ENCODE peak calls at places on chromosome 1, in six cellular contexts. One of them, this sample, is unnamed.

GRCh38 chr1:151720974-151721787 is at the start of gene RIIAD1:
- DNase-seq in breast epithelium: no peak
- DNase-seq in HL-60: no peak
- DNase-seq in keratinocyte: no peak
- DNase-seq in fibroblast of lung: no peak
- DNase-seq in fibroblast of mammary gland: peak; percentile 7
- DNase-seq in this sample: peak; percentile 25

GRCh38 chr1:21666572-21667320 is 2.4 kb downstream of the RAP1GAP start:
- DNase-seq in breast epithelium: peak; percentile 47
- DNase-seq in HL-60: no peak
- DNase-seq in keratinocyte: no peak
- DNase-seq in fibroblast of lung: no peak
- DNase-seq in fibroblast of mammary gland: peak; percentile 18
- DNase-seq in this sample: no peak

GRCh38 chr1:247407180-247407616 is 8.8 kb upstream of the NLRP3 start:
- DNase-seq in breast epithelium: no peak
- DNase-seq in HL-60: peak; percentile 81
- DNase-seq in keratinocyte: no peak
- DNase-seq in fibroblast of lung: no peak
- DNase-seq in fibroblast of mammary gland: no peak
- DNase-seq in this sample: no peak

GRCh38 chr1:96559707-96560588 is 161.6 kb upstream of the PTBP2 start:
- DNase-seq in breast epithelium: no peak
- DNase-seq in HL-60: peak; percentile 92
- DNase-seq in keratinocyte: peak; percentile 90
- DNase-seq in fibroblast of lung: peak; percentile 98
- DNase-seq in fibroblast of mammary gland: peak; percentile 100
- DNase-seq in this sample: peak; percentile 98

GRCh38 chr1:60978421-60979357 is 103.7 kb upstream of the NFIA start:
- DNase-seq in breast epithelium: no peak
- DNase-seq in HL-60: no peak
- DNase-seq in keratinocyte: no peak
- DNase-seq in fibroblast of lung: peak; percentile 67
- DNase-seq in fibroblast of mammary gland: peak; percentile 62
- DNase-seq in this sample: peak; percentile 71

GRCh38 chr1:220689696-220690095 is 467 bp upstream of the C1orf115 start:
- DNase-seq in breast epithelium: no peak
- DNase-seq in HL-60: no peak
- DNase-seq in keratinocyte: no peak
- DNase-seq in fibroblast of lung: no peak
- DNase-seq in fibroblast of mammary gland: no peak
- DNase-seq in this sample: no peak

GRCh38 chr1:117051224-117052064 is 8.7 kb upstream of the TTF2 start:
- DNase-seq in breast epithelium: peak; percentile 52
- DNase-seq in HL-60: no peak
- DNase-seq in keratinocyte: no peak
- DNase-seq in fibroblast of lung: no peak
- DNase-seq in fibroblast of mammary gland: peak; percentile 14
- DNase-seq in this sample: no peak

GRCh38 chr1:160432371-160432786 is 32.0 kb downstream of the VANGL2 start:
- DNase-seq in breast epithelium: no peak
- DNase-seq in HL-60: no peak
- DNase-seq in keratinocyte: no peak
- DNase-seq in fibroblast of lung: no peak
- DNase-seq in fibroblast of mammary gland: no peak
- DNase-seq in this sample: no peak

GRCh38 chr1:77541162-77541545 is 141.3 kb downstream of the ZZZ3 start:
- DNase-seq in breast epithelium: no peak
- DNase-seq in HL-60: no peak
- DNase-seq in keratinocyte: no peak
- DNase-seq in fibroblast of lung: no peak
- DNase-seq in fibroblast of mammary gland: no peak
- DNase-seq in this sample: no peak

GRCh38 chr1:7549693-7550161 is 221.4 kb upstream of the VAMP3 start:
- DNase-seq in breast epithelium: no peak
- DNase-seq in HL-60: no peak
- DNase-seq in keratinocyte: no peak
- DNase-seq in fibroblast of lung: no peak
- DNase-seq in fibroblast of mammary gland: no peak
- DNase-seq in this sample: peak; percentile 17

GRCh38 chr1:220067246-220068204 is 21.2 kb upstream of the EPRS1 start:
- DNase-seq in breast epithelium: no peak
- DNase-seq in HL-60: no peak
- DNase-seq in keratinocyte: peak; percentile 48
- DNase-seq in fibroblast of lung: peak; percentile 8
- DNase-seq in fibroblast of mammary gland: peak; percentile 49
- DNase-seq in this sample: peak; percentile 31

GRCh38 chr1:50774759-50775351 is 185.2 kb downstream of the FAF1 start:
- DNase-seq in breast epithelium: no peak
- DNase-seq in HL-60: peak; percentile 8
- DNase-seq in keratinocyte: peak; percentile 2
- DNase-seq in fibroblast of lung: peak; percentile 77
- DNase-seq in fibroblast of mammary gland: peak; percentile 77
- DNase-seq in this sample: peak; percentile 85

GRCh38 chr1:91803847-91804545 is 82.0 kb downstream of the TGFBR3 start:
- DNase-seq in breast epithelium: no peak
- DNase-seq in HL-60: no peak
- DNase-seq in keratinocyte: no peak
- DNase-seq in fibroblast of lung: no peak
- DNase-seq in fibroblast of mammary gland: peak; percentile 58
- DNase-seq in this sample: no peak

GRCh38 chr1:175033931-175034330 is 10.7 kb upstream of the MRPS14 start:
- DNase-seq in breast epithelium: no peak
- DNase-seq in HL-60: no peak
- DNase-seq in keratinocyte: no peak
- DNase-seq in fibroblast of lung: no peak
- DNase-seq in fibroblast of mammary gland: no peak
- DNase-seq in this sample: no peak

GRCh38 chr1:110430901-110431300 is 20.0 kb upstream of the PROK1 start:
- DNase-seq in breast epithelium: no peak
- DNase-seq in HL-60: no peak
- DNase-seq in keratinocyte: no peak
- DNase-seq in fibroblast of lung: no peak
- DNase-seq in fibroblast of mammary gland: no peak
- DNase-seq in this sample: no peak

GRCh38 chr1:110434946-110435345 is 16.0 kb upstream of the PROK1 start:
- DNase-seq in breast epithelium: no peak
- DNase-seq in HL-60: no peak
- DNase-seq in keratinocyte: no peak
- DNase-seq in fibroblast of lung: no peak
- DNase-seq in fibroblast of mammary gland: no peak
- DNase-seq in this sample: no peak

GRCh38 chr1:110436635-110437034 is 14.3 kb upstream of the PROK1 start:
- DNase-seq in breast epithelium: no peak
- DNase-seq in HL-60: no peak
- DNase-seq in keratinocyte: no peak
- DNase-seq in fibroblast of lung: no peak
- DNase-seq in fibroblast of mammary gland: no peak
- DNase-seq in this sample: no peak

GRCh38 chr1:110433213-110433612 is 17.7 kb upstream of the PROK1 start:
- DNase-seq in breast epithelium: no peak
- DNase-seq in HL-60: no peak
- DNase-seq in keratinocyte: no peak
- DNase-seq in fibroblast of lung: no peak
- DNase-seq in fibroblast of mammary gland: no peak
- DNase-seq in this sample: no peak

GRCh38 chr1:110433803-110434202 is 17.1 kb upstream of the PROK1 start:
- DNase-seq in breast epithelium: no peak
- DNase-seq in HL-60: peak; percentile 77
- DNase-seq in keratinocyte: no peak
- DNase-seq in fibroblast of lung: peak; percentile 17
- DNase-seq in fibroblast of mammary gland: peak; percentile 29
- DNase-seq in this sample: peak; percentile 78
- TF ChIP-seq CTCF in breast epithelium: no peak
- TF ChIP-seq CTCF in HL-60: peak; percentile 40
- TF ChIP-seq CTCF in keratinocyte: peak; percentile 49
- TF ChIP-seq CTCF in fibroblast of lung: no peak
- TF ChIP-seq CTCF in fibroblast of mammary gland: no peak
- TF ChIP-seq CTCF in this sample: peak; percentile 47

DNA sequence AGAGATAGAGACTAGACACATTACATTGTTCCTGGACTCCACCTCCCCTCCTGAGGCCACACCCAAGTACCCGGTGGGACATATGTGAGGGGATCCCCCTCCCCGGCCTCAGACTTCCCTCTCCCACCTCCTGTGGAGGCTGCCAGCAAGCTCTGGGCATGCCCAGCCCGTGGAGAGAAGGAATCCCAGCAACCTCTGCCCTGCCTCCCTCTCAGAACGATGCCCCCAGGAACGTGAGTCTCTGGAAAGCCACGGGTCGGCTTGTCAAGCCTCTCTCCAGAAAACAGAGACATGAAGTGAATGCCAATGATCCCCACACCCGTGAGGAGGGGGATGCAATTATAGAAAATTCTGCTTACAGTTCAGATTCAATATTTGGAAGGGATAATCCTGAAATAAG is 9.3 kb upstream of the GUCA2B start:
- DNase-seq in breast epithelium: no peak
- DNase-seq in HL-60: no peak
- DNase-seq in keratinocyte: no peak
- DNase-seq in fibroblast of lung: no peak
- DNase-seq in fibroblast of mammary gland: no peak
- DNase-seq in this sample: no peak
- H3K4me3 ChIP-seq in breast epithelium: no peak overlapping the region
- H3K4me3 ChIP-seq in HL-60: no peak overlapping the region
- H3K4me3 ChIP-seq in keratinocyte: no peak overlapping the region
- H3K4me3 ChIP-seq in fibroblast of lung: no peak overlapping the region
- H3K4me3 ChIP-seq in fibroblast of mammary gland: no peak overlapping the region
- H3K4me3 ChIP-seq in this sample: no peak overlapping the region

GRCh38 chr1:53763461-53763860 is 24.5 kb upstream of the GLIS1 start:
- DNase-seq in breast epithelium: no peak
- DNase-seq in HL-60: no peak
- DNase-seq in keratinocyte: no peak
- DNase-seq in fibroblast of lung: no peak
- DNase-seq in fibroblast of mammary gland: no peak
- DNase-seq in this sample: no peak
- TF ChIP-seq CTCF in breast epithelium: no peak
- TF ChIP-seq CTCF in HL-60: no peak
- TF ChIP-seq CTCF in keratinocyte: no peak
- TF ChIP-seq CTCF in fibroblast of lung: no peak
- TF ChIP-seq CTCF in fibroblast of mammary gland: no peak
- TF ChIP-seq CTCF in this sample: peak; percentile 33

DNA sequence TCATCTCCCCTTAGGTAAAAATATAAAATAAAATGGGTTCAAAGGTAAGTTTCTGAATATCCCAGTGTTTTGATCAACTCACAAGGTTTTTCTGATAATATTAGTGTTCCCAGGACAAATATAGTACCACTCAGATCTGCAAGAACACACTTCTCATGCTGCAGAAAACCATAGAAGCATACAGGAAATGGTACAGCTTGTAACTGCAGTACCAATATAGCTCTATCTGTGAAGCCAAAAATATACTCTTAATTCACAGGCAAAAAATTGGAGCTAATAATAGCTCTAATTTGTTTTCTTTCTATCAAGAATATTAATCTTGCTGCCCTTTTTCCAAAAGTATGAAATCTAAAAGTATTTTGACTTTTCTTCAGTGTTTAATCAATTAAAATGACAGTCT is 13.2 kb downstream of the VPS45 start:
- DNase-seq in breast epithelium: no peak
- DNase-seq in HL-60: no peak
- DNase-seq in keratinocyte: no peak
- DNase-seq in fibroblast of lung: no peak
- DNase-seq in fibroblast of mammary gland: no peak
- DNase-seq in this sample: no peak
- H3K4me3 ChIP-seq in breast epithelium: no peak overlapping the region
- H3K4me3 ChIP-seq in HL-60: no peak overlapping the region
- H3K4me3 ChIP-seq in keratinocyte: no peak overlapping the region
- H3K4me3 ChIP-seq in fibroblast of lung: no peak overlapping the region
- H3K4me3 ChIP-seq in fibroblast of mammary gland: no peak overlapping the region
- H3K4me3 ChIP-seq in this sample: no peak overlapping the region

GRCh38 chr1:29383972-29384371 is 147.7 kb downstream of the PTPRU start:
- DNase-seq in breast epithelium: no peak
- DNase-seq in HL-60: no peak
- DNase-seq in keratinocyte: no peak
- DNase-seq in fibroblast of lung: peak; percentile 52
- DNase-seq in fibroblast of mammary gland: peak; percentile 81
- DNase-seq in this sample: peak; percentile 33

GRCh38 chr1:29382851-29383588 is 146.7 kb downstream of the PTPRU start:
- DNase-seq in breast epithelium: no peak
- DNase-seq in HL-60: no peak
- DNase-seq in keratinocyte: no peak
- DNase-seq in fibroblast of lung: no peak
- DNase-seq in fibroblast of mammary gland: no peak
- DNase-seq in this sample: no peak

GRCh38 chr1:29380532-29380931 is 144.2 kb downstream of the PTPRU start:
- DNase-seq in breast epithelium: no peak
- DNase-seq in HL-60: no peak
- DNase-seq in keratinocyte: peak; percentile 19
- DNase-seq in fibroblast of lung: peak; percentile 9
- DNase-seq in fibroblast of mammary gland: peak; percentile 85
- DNase-seq in this sample: peak; percentile 19

GRCh38 chr1:29381426-29381825 is 145.1 kb downstream of the PTPRU start:
- DNase-seq in breast epithelium: no peak
- DNase-seq in HL-60: no peak
- DNase-seq in keratinocyte: no peak
- DNase-seq in fibroblast of lung: no peak
- DNase-seq in fibroblast of mammary gland: no peak
- DNase-seq in this sample: no peak

GRCh38 chr1:29379438-29380073 is 143.2 kb downstream of the PTPRU start:
- DNase-seq in breast epithelium: no peak
- DNase-seq in HL-60: peak; percentile 1
- DNase-seq in keratinocyte: no peak
- DNase-seq in fibroblast of lung: peak; percentile 61
- DNase-seq in fibroblast of mammary gland: peak; percentile 73
- DNase-seq in this sample: peak; percentile 71
- TF ChIP-seq CTCF in breast epithelium: no peak
- TF ChIP-seq CTCF in HL-60: peak; percentile 46
- TF ChIP-seq CTCF in keratinocyte: peak; percentile 77
- TF ChIP-seq CTCF in fibroblast of lung: peak; percentile 59
- TF ChIP-seq CTCF in fibroblast of mammary gland: peak; percentile 94
- TF ChIP-seq CTCF in this sample: peak; percentile 80